ENCODE peak calls at places on chromosomes 11 and 22, in four cellular contexts. Q is HFF-Myc; U is CD4-positive, alpha-beta T cell; D is Calu3. W is an unnamed sample.
A peak's percentile ranks its signal among the peaks of the same experiment; 100 is the strongest.

GRCh38 chr22:17919276-17920144 is 104.9 kb downstream of the MICAL3 start:
- DNase-seq in Q (no peak), D (no peak), U (no peak), W (no peak)

GRCh38 chr11:110432713-110433392 is 3.1 kb downstream of the FDX1 start:
- DNase-seq in D (no peak), Q (no peak), U (no peak), W (no peak)

GRCh38 chr11:65219930-65220213 is 38.1 kb downstream of the CAPN1 start:
- DNase-seq in U (no peak), D (no peak), Q (peak; percentile 29), W (peak; percentile 32)

GRCh38 chr22:47213571-47214230 is 451.3 kb downstream of the TBC1D22A start:
- DNase-seq in Q (no peak), D (peak; percentile 47), U (peak; percentile 20), W (no peak)

GRCh38 chr11:102868359-102868758 is 6.4 kb downstream of the MMP12 start:
- DNase-seq in D (no peak), U (no peak), Q (no peak), W (no peak)

GRCh38 chr11:120331301-120331966 is 4.8 kb upstream of the ARHGEF12 start:
- DNase-seq in U (no peak), D (no peak), Q (peak; percentile 69), W (peak; percentile 72)

GRCh38 chr22:27024982-27025381 is 367.6 kb downstream of the MIAT start:
- DNase-seq in Q (no peak), U (no peak), D (no peak), W (no peak)

GRCh38 chr11:113806403-113806802 is 26.8 kb downstream of the CLDN25 start:
- DNase-seq in Q (peak; percentile 4), U (no peak), D (peak; percentile 34), W (no peak)

GRCh38 chr22:31068970-31069369 is 12.1 kb upstream of the SMTN start:
- DNase-seq in Q (no peak), U (no peak), D (no peak), W (no peak)

GRCh38 chr22:24402460-24403192 is 24.8 kb upstream of the ADORA2A start:
- DNase-seq in U (no peak), Q (peak; percentile 98), D (peak; percentile 82), W (peak; percentile 67)

GRCh38 chr11:14065153-14065552 is 102.6 kb downstream of the SPON1 start:
- DNase-seq in D (no peak), U (no peak), Q (no peak), W (no peak)

GRCh38 chr11:8722156-8722555 is 39.6 kb downstream of the RPL27A start:
- DNase-seq in Q (no peak), D (no peak), U (no peak), W (no peak)

GRCh38 chr11:13602844-13603243 is 65.6 kb upstream of the FAR1 start:
- DNase-seq in U (no peak), Q (no peak), D (no peak), W (no peak)

GRCh38 chr22:36221799-36222751 is 17.3 kb downstream of the APOL2 start:
- DNase-seq in D (peak; percentile 70), U (peak; percentile 50), Q (no peak), W (no peak)

GRCh38 chr11:64259533-64260067 is 8.3 kb downstream of the PLCB3 start:
- DNase-seq in U (no peak), D (no peak), Q (no peak), W (no peak)

GRCh38 chr22:32389685-32390084 is 22.4 kb downstream of the RTCB start:
- DNase-seq in Q (no peak), U (no peak), D (peak; percentile 22), W (no peak)

GRCh38 chr11:96524475-96524874 is 134.7 kb downstream of the JRKL start:
- DNase-seq in U (no peak), Q (no peak), D (no peak), W (no peak)

GRCh38 chr11:31805037-31805628 is 6.0 kb downstream of the PAX6 start:
- DNase-seq in U (no peak), Q (no peak), D (no peak), W (no peak)

GRCh38 chr11:123253909-123254308 is 58.9 kb upstream of the CLMP start:
- DNase-seq in D (no peak), Q (no peak), U (no peak), W (peak; percentile 65)

GRCh38 chr11:109914038-109914437 is 179.2 kb upstream of the ZC3H12C start:
- DNase-seq in U (no peak), D (peak; percentile 50), Q (no peak), W (no peak)

GRCh38 chr11:119061256-119061655 is 4.3 kb upstream of the HYOU1 start:
- DNase-seq in U (no peak), D (no peak), Q (no peak), W (no peak)

GRCh38 chr22:19872779-19873137 is 18.1 kb upstream of the GNB1L start:
- DNase-seq in U (no peak), Q (no peak), D (no peak), W (no peak)

GRCh38 chr11:78818201-78818600 is 243.5 kb upstream of the NARS2 start:
- DNase-seq in Q (no peak), D (no peak), U (no peak), W (no peak)

GRCh38 chr22:27998511-27999410 is 79.7 kb upstream of the PITPNB start:
- DNase-seq in U (no peak), D (no peak), Q (no peak), W (no peak)

GRCh38 chr22:49066619-49067018 is 761.1 kb downstream of the BRD1 start:
- DNase-seq in Q (no peak), D (no peak), U (no peak), W (no peak)

DNA sequence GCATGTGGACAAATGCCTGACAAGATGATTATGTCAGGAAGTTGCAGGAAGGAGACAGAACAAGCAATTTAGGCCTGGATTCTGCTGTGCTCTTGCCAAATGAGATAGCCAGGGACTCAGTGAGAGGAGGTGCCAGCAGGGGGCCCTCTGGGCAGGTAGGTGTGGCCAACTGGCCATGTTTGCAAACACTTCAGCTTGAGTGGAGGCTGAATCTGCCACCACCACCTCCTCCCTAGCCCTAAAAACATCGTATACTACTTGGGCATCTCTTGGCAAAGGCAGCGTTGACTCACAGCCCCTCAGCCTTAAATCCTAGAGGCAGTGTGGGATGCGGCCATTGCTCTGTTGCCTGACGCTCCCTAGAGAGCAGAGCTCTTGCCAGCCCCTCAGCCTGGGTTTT is 95.1 kb upstream of the PLET1 start:
- DNase-seq in D (peak; percentile 11), Q (no peak), U (no peak), W (no peak)
- TF ChIP-seq CTCF in D (no peak), Q (peak; percentile 56), U (no peak), W (peak; percentile 23)

DNA sequence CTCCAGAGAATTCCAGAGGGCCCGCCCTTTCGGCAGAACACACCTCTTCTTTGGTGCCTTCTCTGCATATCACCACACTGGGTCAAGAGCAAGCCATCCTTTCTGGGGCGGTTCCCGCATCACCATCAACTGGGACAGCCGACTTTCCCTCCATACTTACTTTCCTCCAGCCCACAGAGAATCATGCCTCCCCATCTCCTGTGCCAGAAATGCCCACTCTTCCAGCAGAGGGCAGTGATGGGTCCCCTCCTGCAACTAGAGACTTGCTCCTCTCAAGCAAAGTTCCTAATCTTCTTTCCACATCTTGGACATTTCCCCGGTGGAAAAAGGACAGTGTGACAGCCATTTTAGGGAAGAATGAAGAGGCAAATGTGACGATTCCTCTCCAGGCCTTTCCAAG is 157.7 kb downstream of the C11orf91 start:
- DNase-seq in D (peak; percentile 73), Q (no peak), U (peak; percentile 5), W (no peak)
- TF ChIP-seq CTCF in D (peak; percentile 53), Q (peak; percentile 81), U (peak; percentile 46), W (peak; percentile 67)

DNA sequence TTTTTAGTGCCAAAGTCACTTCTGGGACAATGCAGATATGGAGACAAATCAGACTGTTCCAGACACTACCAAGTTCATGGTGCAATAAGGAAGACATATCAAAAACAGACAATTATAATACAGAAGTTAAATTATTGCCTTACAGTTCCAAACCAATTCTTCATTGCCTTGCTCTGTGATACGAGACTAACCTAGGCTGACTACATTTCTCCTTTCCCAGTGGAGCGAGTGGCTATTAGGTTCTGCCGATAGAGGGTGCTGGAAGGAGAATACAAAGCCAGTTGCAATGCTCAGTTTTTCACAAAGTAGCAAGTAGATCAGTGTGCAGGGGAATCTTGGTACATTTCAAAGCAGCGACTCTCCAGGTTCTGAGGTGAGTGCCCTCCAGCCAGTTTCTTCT is 67.8 kb downstream of the FAM168A start:
- DNase-seq in D (peak; percentile 11), Q (no peak), U (no peak), W (no peak)
- TF ChIP-seq CTCF in D (peak; percentile 26), Q (peak; percentile 40), U (no peak), W (peak; percentile 2)

GRCh38 chr22:41197808-41198585 is 7.1 kb upstream of the L3MBTL2 start:
- DNase-seq in Q (no peak), U (peak; percentile 47), D (peak; percentile 66), W (no peak)

GRCh38 chr22:41193829-41194228 is 11.3 kb upstream of the L3MBTL2 start:
- DNase-seq in U (no peak), D (no peak), Q (no peak), W (no peak)

GRCh38 chr22:41191467-41191866 is 13.6 kb upstream of the L3MBTL2 start:
- DNase-seq in D (no peak), Q (no peak), U (no peak), W (no peak)

GRCh38 chr22:41201146-41201545 is 4.0 kb upstream of the L3MBTL2 start:
- DNase-seq in U (no peak), D (peak; percentile 30), Q (no peak), W (no peak)

GRCh38 chr22:41197046-41197807 is 7.9 kb upstream of the L3MBTL2 start:
- DNase-seq in U (peak; percentile 81), Q (no peak), D (peak; percentile 84), W (no peak)
- TF ChIP-seq CTCF in U (no peak), Q (no peak), D (no peak), W (peak; percentile 16)